ENCODE peak calls at places on chromosomes 3 and 15, in six cellular contexts. X is heart left ventricle, Y is K562, Z is H1, T is suprapubic skin, A is endothelial cell of umbilical vein. C is an unnamed sample.

GRCh38 chr3:127406309-127407025 is 118.6 kb upstream of the PRR20G start:
- DNase-seq in X (no peak), Y (peak; percentile 72), Z (no peak), T (no peak), A (no peak), C (peak; percentile 35)

GRCh38 chr15:45333550-45333949 is 44.8 kb downstream of the GATM start:
- DNase-seq in X (peak; percentile 84), Y (no peak), Z (no peak), T (no peak), A (no peak), C (no peak)

GRCh38 chr15:35309886-35310285 is 224.8 kb upstream of the NANOGP8 start:
- DNase-seq in X (no peak), Y (no peak), Z (no peak), T (no peak), A (no peak), C (no peak)

GRCh38 chr3:195143221-195143620 is 127.7 kb downstream of the XXYLT1 start:
- DNase-seq in X (no peak), Y (no peak), Z (no peak), T (no peak), A (no peak), C (no peak)

GRCh38 chr3:426056-426455 is 229.5 kb downstream of the CHL1 start:
- DNase-seq in X (no peak), Y (no peak), Z (no peak), T (no peak), A (no peak), C (no peak)

GRCh38 chr3:4826237-4827100 is 152.8 kb upstream of the BHLHE40 start:
- DNase-seq in X (peak; percentile 88), Y (no peak), Z (peak; percentile 39), T (peak; percentile 81), A (peak; percentile 49), C (no peak)

GRCh38 chr3:50503504-50503903 is at the start of gene CACNA2D2:
- DNase-seq in X (peak; percentile 67), Y (peak; percentile 84), Z (peak; percentile 82), T (no peak), A (no peak), C (peak; percentile 55)

GRCh38 chr15:26773917-26774316 is 1.1 kb upstream of the GABRB3 start:
- DNase-seq in X (no peak), Y (no peak), Z (no peak), T (no peak), A (no peak), C (no peak)

GRCh38 chr3:171057075-171057474 is 30.6 kb upstream of the SLC2A2 start:
- DNase-seq in X (no peak), Y (no peak), Z (no peak), T (no peak), A (no peak), C (no peak)

GRCh38 chr3:127902486-127902885 is 12.5 kb upstream of the KBTBD12 start:
- DNase-seq in X (no peak), Y (no peak), Z (no peak), T (no peak), A (no peak), C (no peak)

DNA sequence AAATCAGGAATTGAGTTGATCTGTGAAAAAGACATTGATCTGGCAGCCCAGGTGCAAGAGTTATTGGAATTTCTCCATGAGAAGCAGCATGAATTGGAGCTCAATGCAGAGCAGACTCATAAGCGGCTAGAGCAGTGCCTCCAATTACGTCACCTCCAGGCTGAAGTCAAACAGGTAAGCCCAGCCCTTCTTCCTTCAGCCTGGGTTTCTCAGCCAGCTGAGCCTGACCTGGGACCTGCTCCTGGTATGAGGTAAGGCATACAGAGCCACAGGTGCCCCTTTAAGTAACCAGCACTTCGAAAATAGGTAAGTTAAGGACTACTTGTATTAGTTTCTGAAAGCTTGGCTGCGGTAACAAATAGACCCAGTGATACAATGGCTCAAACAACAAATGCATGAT is 307.4 kb upstream of the UMPS start:
- DNase-seq in X (no peak), Y (no peak), Z (no peak), T (no peak), A (no peak), C (no peak)
- TF ChIP-seq POLR2A in X (no peak), Y (no peak), Z (no peak), T (no peak), A (no peak), C (no peak)

GRCh38 chr3:185489462-185489861 is 9.4 kb downstream of the TMEM41A start:
- DNase-seq in X (no peak), Y (no peak), Z (no peak), T (no peak), A (no peak), C (no peak)
- TF ChIP-seq POLR2A in X (no peak), Y (no peak), Z (no peak), T (no peak), A (no peak), C (no peak)

DNA sequence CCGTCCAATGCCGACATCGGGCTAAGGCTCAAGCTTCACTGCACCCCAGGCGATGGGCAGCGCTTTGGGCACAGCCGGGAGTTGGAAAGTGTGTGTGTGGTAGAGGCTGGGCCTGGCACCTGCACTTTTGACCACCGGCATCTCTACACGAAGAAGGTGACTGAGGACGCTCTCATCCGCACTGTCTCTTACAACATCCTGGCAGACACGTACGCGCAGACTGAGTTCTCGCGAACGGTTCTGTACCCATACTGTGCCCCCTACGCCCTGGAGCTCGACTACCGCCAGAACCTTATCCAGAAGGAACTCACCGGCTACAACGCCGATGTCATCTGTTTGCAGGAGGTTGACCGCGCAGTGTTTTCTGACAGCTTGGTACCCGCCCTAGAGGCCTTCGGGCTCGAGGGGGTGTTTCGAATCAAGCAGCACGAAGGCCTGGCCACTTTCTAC is 1.0 kb downstream of the PDE12 start:
- DNase-seq in X (no peak), Y (peak; percentile 14), Z (no peak), T (no peak), A (peak; percentile 58), C (peak; percentile 83)
- TF ChIP-seq POLR2A in X (no peak), Y (no peak), Z (no peak), T (no peak), A (peak; percentile 34), C (no peak)

GRCh38 chr15:40575113-40575512 is 6.0 kb downstream of the RPUSD2 start:
- DNase-seq in X (no peak), Y (no peak), Z (no peak), T (no peak), A (no peak), C (no peak)

GRCh38 chr15:40567111-40567510 is 2.0 kb upstream of the RPUSD2 start:
- DNase-seq in X (no peak), Y (peak; percentile 24), Z (peak; percentile 51), T (no peak), A (peak; percentile 13), C (peak; percentile 65)

GRCh38 chr15:40564591-40565332 is at the start of gene CCDC32:
- DNase-seq in X (peak; percentile 98), Y (peak; percentile 95), Z (peak; percentile 94), T (peak; percentile 99), A (peak; percentile 99), C (peak; percentile 98)

GRCh38 chr15:40565333-40566238 is 744 bp upstream of the CCDC32 start:
- DNase-seq in X (no peak), Y (no peak), Z (no peak), T (no peak), A (no peak), C (peak; percentile 10)

DNA sequence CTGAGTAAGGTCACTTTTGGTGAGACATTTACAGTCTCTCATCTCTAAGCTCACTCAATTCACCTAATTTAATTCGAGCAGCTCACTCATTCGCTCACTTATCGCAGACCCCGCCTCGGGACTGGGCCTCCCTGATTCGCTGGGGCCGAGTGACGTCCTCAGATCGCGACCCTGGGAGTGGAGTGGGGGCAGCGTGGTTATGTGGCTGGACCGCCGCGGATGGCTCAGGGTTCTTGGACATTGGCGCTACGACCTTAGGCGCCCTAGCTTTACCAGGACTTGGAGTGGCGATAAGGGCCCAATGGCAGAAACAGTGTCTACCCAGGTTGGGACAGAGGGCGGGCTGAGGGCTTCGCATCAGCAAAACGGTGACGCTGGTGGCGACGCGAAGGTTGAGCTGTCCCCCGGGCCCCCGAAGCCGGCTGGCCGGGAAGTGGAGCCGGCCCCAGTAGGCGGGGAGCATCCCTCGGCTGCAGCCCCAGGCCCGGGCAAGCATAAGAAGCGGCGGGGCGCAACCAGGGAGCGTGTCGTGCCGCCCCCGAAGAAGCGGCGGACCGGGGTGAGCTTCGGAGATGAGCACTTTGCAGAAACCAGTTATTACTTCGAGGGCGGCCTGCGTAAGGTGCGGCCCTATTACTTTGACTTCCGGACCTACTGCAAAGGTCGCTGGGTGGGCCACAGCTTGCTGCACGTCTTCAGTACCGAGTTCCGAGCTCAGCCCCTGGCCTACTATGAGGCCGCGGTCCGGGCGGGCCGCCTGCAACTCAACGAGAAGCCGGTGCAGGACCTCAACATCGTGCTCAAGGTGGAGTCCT is at the start of gene RPUSD2:
- DNase-seq in X (peak; percentile 94), Y (peak; percentile 95), Z (peak; percentile 97), T (peak; percentile 96), A (peak; percentile 92), C (peak; percentile 96)
- TF ChIP-seq POLR2A in X (no peak), Y (peak; percentile 93), Z (peak; percentile 94), T (peak; percentile 25), A (peak; percentile 91), C (peak; percentile 93)

GRCh38 chr15:96327155-96327741 is 3.3 kb upstream of the NR2F2 start:
- DNase-seq in X (no peak), Y (peak; percentile 46), Z (no peak), T (no peak), A (peak; percentile 94), C (peak; percentile 17)
- TF ChIP-seq POLR2A in X (no peak), Y (no peak), Z (no peak), T (no peak), A (peak; percentile 69), C (no peak)

GRCh38 chr3:133574260-133574881 is 885 bp downstream of the CDV3 start:
- DNase-seq in X (peak; percentile 82), Y (peak; percentile 61), Z (peak; percentile 72), T (peak; percentile 86), A (peak; percentile 75), C (no peak)
- TF ChIP-seq POLR2A in X (no peak), Y (peak; percentile 29), Z (no peak), T (no peak), A (peak; percentile 45), C (peak; percentile 70)

DNA sequence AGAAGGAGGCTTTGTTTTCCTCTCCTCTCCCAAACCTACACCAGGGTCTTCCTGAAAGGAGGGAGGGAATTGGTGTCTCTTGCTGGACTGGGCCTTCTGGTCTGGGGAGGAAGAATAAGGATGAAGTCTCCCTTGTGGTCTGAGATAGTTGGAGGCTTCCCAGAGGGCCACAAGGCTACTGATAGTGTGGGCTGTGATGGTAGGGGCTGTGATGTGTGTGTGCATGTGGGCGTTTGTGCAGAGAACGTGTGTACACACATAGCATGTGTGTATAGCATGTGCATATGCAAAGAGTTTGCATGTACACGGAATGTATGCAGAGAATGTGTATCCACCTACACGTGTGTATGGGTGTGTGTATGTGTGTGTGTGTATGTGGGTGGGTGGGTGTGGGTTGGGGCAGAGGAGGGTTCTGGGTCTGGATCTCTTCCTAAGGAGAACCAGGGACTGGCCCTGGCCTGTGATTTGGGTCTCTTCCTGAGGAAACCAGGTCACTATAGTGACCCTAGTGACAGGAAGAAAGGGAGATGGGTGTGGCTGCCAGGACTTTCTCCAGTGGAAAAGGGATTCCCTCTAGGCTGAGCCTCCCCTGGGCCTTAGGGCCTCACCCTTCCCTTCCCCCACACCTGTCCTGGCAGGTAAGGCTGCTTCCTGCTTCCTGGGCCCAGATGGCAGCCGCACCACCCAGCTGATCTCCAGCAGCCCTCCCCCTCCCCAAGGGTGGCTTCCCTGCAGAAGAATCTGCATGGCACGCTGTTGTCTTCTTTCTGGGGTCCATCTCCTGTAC is 1.7 kb downstream of the FLNB start:
- DNase-seq in X (no peak), Y (no peak), Z (no peak), T (no peak), A (no peak), C (no peak)
- TF ChIP-seq POLR2A in X (no peak), Y (no peak), Z (no peak), T (no peak), A (peak; percentile 75), C (no peak)

GRCh38 chr3:156674046-156674910 is at the start of gene TIPARP:
- DNase-seq in X (peak; percentile 100), Y (peak; percentile 98), Z (peak; percentile 95), T (peak; percentile 100), A (peak; percentile 99), C (peak; percentile 98)
- TF ChIP-seq POLR2A in X (peak; percentile 81), Y (peak; percentile 93), Z (peak; percentile 88), T (peak; percentile 90), A (peak; percentile 98), C (peak; percentile 99)